ENCODE peak calls at places on chromosomes 4 and X, in nine cellular contexts. V, T, H, E, O, A, P, S and N are unnamed samples.

GRCh38 chrX:56765816-56766553 is 36.9 kb downstream of the NBDY start:
- DNase-seq in V (no peak), T (peak), H (no peak), E (no peak), O (no peak), A (no peak), P (no peak), S (peak), N (no peak)

GRCh38 chr4:119526786-119527550 is 101.6 kb downstream of the PDE5A start:
- DNase-seq in V (no peak), T (no peak), H (no peak), E (no peak), O (no peak), A (no peak), P (no peak), S (no peak), N (no peak)

GRCh38 chrX:129797251-129797906 is 17.6 kb downstream of the SASH3 start:
- DNase-seq in V (no peak), T (no peak), H (no peak), E (no peak), O (no peak), A (no peak), P (no peak), S (no peak), N (no peak)

GRCh38 chr4:793941-794621 is 31.8 kb downstream of the CPLX1 start:
- DNase-seq in V (no peak), T (no peak), H (no peak), E (no peak), O (peak), A (peak), P (no peak), S (no peak), N (no peak)

GRCh38 chr4:142161093-142161492 is 524.7 kb downstream of the IL15 start:
- DNase-seq in V (no peak), T (no peak), H (no peak), E (no peak), O (no peak), A (no peak), P (no peak), S (no peak), N (no peak)

GRCh38 chr4:1081689-1082040 is 31.7 kb downstream of the RNF212 start:
- DNase-seq in V (no peak), T (no peak), H (no peak), E (peak), O (no peak), A (no peak), P (peak), S (no peak), N (no peak)

GRCh38 chr4:116599859-116600258 is 485.5 kb downstream of the TRAM1L1 start:
- DNase-seq in V (no peak), T (no peak), H (no peak), E (no peak), O (no peak), A (no peak), P (no peak), S (no peak), N (no peak)

GRCh38 chr4:185020293-185020808 is 2.1 kb downstream of the HELT start:
- DNase-seq in V (no peak), T (no peak), H (no peak), E (no peak), O (no peak), A (no peak), P (no peak), S (no peak), N (no peak)

GRCh38 chrX:56281789-56282188 is 49.6 kb downstream of the KLF8 start:
- DNase-seq in V (no peak), T (no peak), H (peak), E (no peak), O (no peak), A (no peak), P (no peak), S (no peak), N (no peak)